ENCODE peak calls at places on chromosomes 5 and 9, in ten cellular contexts. R, T, Q, Z, B, L, I, A, P and X are unnamed samples.

GRCh38 chr5:160486573-160486972 is 64.9 kb downstream of the PTTG1 start:
- DNase-seq in R (no peak), T (peak), Q (no peak), Z (no peak), B (no peak), L (no peak), I (no peak), A (no peak), P (no peak), X (peak)

GRCh38 chr9:111940697-111941096 is 44.1 kb downstream of the UGCG start:
- DNase-seq in R (no peak), T (no peak), Q (no peak), Z (no peak), B (no peak), L (no peak), I (no peak), A (no peak), P (peak), X (no peak)

GRCh38 chr5:19098434-19098833 is 889.6 kb downstream of the CDH18 start:
- DNase-seq in R (no peak), T (no peak), Q (no peak), Z (no peak), B (no peak), L (no peak), I (no peak), A (no peak), P (no peak), X (no peak)

GRCh38 chr5:107457881-107458280 is 212.9 kb downstream of the EFNA5 start:
- DNase-seq in R (no peak), T (no peak), Q (no peak), Z (no peak), B (no peak), L (no peak), I (no peak), A (no peak), P (no peak), X (no peak)

GRCh38 chr9:37984278-37984671 is 80.3 kb upstream of the SLC25A51 start:
- DNase-seq in R (no peak), T (no peak), Q (no peak), Z (no peak), B (no peak), L (no peak), I (no peak), A (no peak), P (no peak), X (no peak)

GRCh38 chr9:22037954-22038690 is 29.0 kb upstream of the CDKN2B start:
- DNase-seq in R (no peak), T (no peak), Q (no peak), Z (peak), B (no peak), L (no peak), I (no peak), A (no peak), P (peak), X (no peak)

GRCh38 chr5:4295663-4296339 is 700.2 kb downstream of the IRX1 start:
- DNase-seq in R (no peak), T (no peak), Q (no peak), Z (no peak), B (no peak), L (no peak), I (no peak), A (no peak), P (no peak), X (no peak)

GRCh38 chr5:123659006-123659405 is 147.0 kb downstream of the CSNK1G3 start:
- DNase-seq in R (no peak), T (no peak), Q (no peak), Z (no peak), B (no peak), L (no peak), I (no peak), A (no peak), P (no peak), X (no peak)

GRCh38 chr5:169584998-169585451 is 1.5 kb downstream of the SPDL1 start:
- DNase-seq in R (no peak), T (no peak), Q (no peak), Z (no peak), B (no peak), L (no peak), I (no peak), A (no peak), P (no peak), X (no peak)
- TF ChIP-seq CTCF in R (no peak), T (no peak), Q (no peak), Z (no peak), B (no peak), L (no peak), I (no peak), A (no peak), P (no peak), X (no peak)

DNA sequence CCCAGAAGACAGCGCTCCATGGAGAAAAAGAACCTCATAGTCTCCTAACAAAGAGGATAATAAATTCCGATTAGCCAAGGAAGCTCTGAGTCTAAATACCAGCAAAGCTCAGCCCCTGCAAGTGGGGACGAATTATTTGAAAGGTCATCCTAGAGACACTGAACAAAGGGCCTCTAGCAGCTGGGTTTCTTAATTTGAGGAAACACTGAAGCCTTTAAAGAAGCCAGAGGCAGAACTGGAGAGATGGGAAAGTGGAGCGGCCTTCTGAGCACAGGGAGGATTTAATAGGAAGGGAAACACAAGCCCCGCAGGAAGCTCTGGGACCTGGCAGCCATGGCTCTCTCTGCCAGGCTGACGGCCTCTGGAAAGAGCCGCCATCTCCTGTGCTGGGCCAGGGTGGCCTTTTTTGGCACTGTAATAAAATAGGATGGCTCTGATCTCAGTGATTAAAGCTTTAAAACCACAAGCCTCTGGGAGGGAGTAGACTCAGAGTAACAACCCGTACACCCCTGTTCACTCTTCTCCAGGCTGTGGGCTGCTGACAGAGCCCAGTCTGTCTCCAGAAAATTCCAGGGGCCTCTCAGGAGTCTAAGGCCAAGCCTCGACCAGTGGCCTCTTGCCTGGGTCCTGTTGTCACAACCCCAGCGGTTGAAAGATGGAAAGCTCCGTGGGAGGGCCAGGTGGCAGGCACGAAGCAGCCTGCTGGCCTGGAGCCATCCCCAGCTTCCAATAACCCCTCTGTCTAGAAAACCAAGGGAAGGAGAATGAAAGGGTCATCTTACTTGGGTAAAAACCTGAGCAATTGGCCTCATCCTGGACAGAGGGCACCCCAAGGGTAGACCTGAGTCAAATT is 286.8 kb upstream of the ZNF462 start:
- DNase-seq in R (no peak), T (no peak), Q (no peak), Z (no peak), B (no peak), L (no peak), I (no peak), A (no peak), P (no peak), X (no peak)
- H3K27ac ChIP-seq in R (no peak), T (no peak), Q (no peak), Z (no peak), B (no peak), L (no peak), I (no peak), A (no peak), P (no peak), X (no peak)

DNA sequence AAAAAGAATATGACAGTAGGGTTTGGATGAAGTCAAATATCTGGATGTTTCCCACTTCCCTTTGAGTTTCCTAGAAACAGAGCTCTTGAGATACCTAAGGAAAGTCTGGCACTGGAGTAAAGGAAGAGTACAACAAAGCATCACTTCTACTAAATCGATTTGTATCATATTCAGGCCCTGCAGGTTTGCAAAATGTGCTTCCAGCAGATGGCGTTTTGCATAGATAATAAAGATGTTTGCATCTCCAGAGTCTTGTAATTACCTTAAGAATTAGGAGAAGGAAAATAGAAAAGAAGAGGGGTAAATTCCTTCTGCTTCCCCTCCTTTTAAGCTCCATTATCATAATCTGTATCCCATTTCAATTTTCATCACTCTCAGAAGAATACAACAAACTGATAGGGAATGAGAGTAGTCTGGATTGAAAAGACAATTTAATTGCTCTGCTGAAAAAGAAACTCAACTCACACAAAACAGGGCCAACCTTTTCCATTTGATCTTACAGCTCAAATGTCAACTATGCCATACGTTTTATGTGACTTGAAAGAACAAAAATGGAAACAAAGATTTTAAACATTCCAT is 380.4 kb downstream of the PTPRD start:
- DNase-seq in R (no peak), T (no peak), Q (no peak), Z (no peak), B (no peak), L (no peak), I (no peak), A (no peak), P (peak), X (no peak)
- TF ChIP-seq CTCF in R (no peak), T (no peak), Q (no peak), Z (peak), B (no peak), L (no peak), I (peak), A (no peak), P (peak), X (no peak)

GRCh38 chr5:150355791-150356190 is 1.7 kb upstream of the TCOF1 start:
- DNase-seq in R (no peak), T (no peak), Q (no peak), Z (no peak), B (no peak), L (no peak), I (no peak), A (no peak), P (no peak), X (no peak)

GRCh38 chr5:150361301-150361700 is 3.8 kb downstream of the TCOF1 start:
- DNase-seq in R (no peak), T (no peak), Q (no peak), Z (no peak), B (no peak), L (no peak), I (no peak), A (no peak), P (no peak), X (no peak)

GRCh38 chr5:150358261-150359095 is 981 bp downstream of the TCOF1 start:
- DNase-seq in R (peak), T (no peak), Q (peak), Z (no peak), B (no peak), L (no peak), I (no peak), A (no peak), P (peak), X (no peak)

GRCh38 chr5:150356575-150357284 is 767 bp upstream of the TCOF1 start:
- DNase-seq in R (no peak), T (no peak), Q (no peak), Z (no peak), B (no peak), L (no peak), I (no peak), A (no peak), P (no peak), X (no peak)

GRCh38 chr5:150357326-150358260 is at the start of gene TCOF1:
- DNase-seq in R (peak), T (peak), Q (peak), Z (peak), B (peak), L (peak), I (peak), A (peak), P (peak), X (peak)
- H3K27ac ChIP-seq in R (peak), T (peak), Q (peak), Z (peak), B (no peak), L (peak), I (no peak), A (peak), P (no peak), X (no peak)